ENCODE peak calls at places on chromosomes 2 and 18, in seven cellular contexts. H is stimulated activated naive CD8-positive, alpha-beta T cell treated with anti-CD3 and anti-CD28 coated beads, Interleukin-15, amount 100 ng/mL, for 72 hours; G is GM10248; T is activated CD8-positive, alpha-beta memory T cell treated with anti-CD3 and anti-CD28 coated beads for 48 hours; F is left lobe of liver; J is activated naive CD4-positive, alpha-beta T cell treated with Interleukin-2 at 50 U/mL for 16 hours; W is BJ. Q is an unnamed sample.

GRCh38 chr2:133710613-133711012 is 142.3 kb upstream of the NCKAP5 start:
- DNase-seq in H (no peak), G (no peak), T (no peak), F (no peak), J (no peak), W (peak; percentile 51), Q (no peak)

GRCh38 chr2:6977095-6977777 is 60.0 kb downstream of the RNF144A start:
- DNase-seq in H (no peak), G (no peak), T (no peak), F (no peak), J (no peak), W (no peak), Q (no peak)

GRCh38 chr2:161954103-161954502 is 119.9 kb downstream of the DPP4 start:
- DNase-seq in H (peak; percentile 41), G (no peak), T (no peak), F (no peak), J (no peak), W (no peak), Q (no peak)

GRCh38 chr2:133561045-133561852 is 7.0 kb downstream of the NCKAP5 start:
- DNase-seq in H (no peak), G (peak; percentile 24), T (no peak), F (no peak), J (no peak), W (no peak), Q (no peak)

GRCh38 chr2:28802975-28803429 is 7.6 kb upstream of the SPDYA start:
- DNase-seq in H (no peak), G (no peak), T (no peak), F (no peak), J (no peak), W (no peak), Q (no peak)

GRCh38 chr2:69103495-69103894 is 90.5 kb downstream of the ANTXR1 start:
- DNase-seq in H (no peak), G (no peak), T (no peak), F (no peak), J (no peak), W (no peak), Q (no peak)

GRCh38 chr2:180656455-180656847 is 324.0 kb upstream of the UBE2E3 start:
- DNase-seq in H (no peak), G (no peak), T (no peak), F (no peak), J (no peak), W (no peak), Q (no peak)

GRCh38 chr2:24486628-24487027 is 4.4 kb upstream of the NCOA1 start:
- DNase-seq in H (no peak), G (no peak), T (no peak), F (no peak), J (no peak), W (no peak), Q (no peak)

GRCh38 chr2:236977199-236977883 is 108.3 kb upstream of the COPS8 start:
- DNase-seq in H (no peak), G (no peak), T (no peak), F (peak; percentile 14), J (no peak), W (no peak), Q (no peak)

GRCh38 chr2:176960736-176961135 is 251.9 kb upstream of the HNRNPA3 start:
- DNase-seq in H (no peak), G (no peak), T (no peak), F (no peak), J (no peak), W (no peak), Q (no peak)

GRCh38 chr18:13570856-13571495 is 155.4 kb downstream of the FAM210A start:
- DNase-seq in H (no peak), G (no peak), T (no peak), F (no peak), J (no peak), W (no peak), Q (peak; percentile 45)

GRCh38 chr2:23354554-23354953 is 30.4 kb upstream of the KLHL29 start:
- DNase-seq in H (no peak), G (peak; percentile 61), T (no peak), F (no peak), J (no peak), W (no peak), Q (no peak)

GRCh38 chr2:42792583-42793313 is at the start of gene HAAO:
- DNase-seq in H (peak; percentile 41), G (peak; percentile 69), T (no peak), F (peak; percentile 95), J (no peak), W (no peak), Q (no peak)

GRCh38 chr2:160940699-160941098 is 219.5 kb upstream of the TANK start:
- DNase-seq in H (peak; percentile 11), G (peak; percentile 13), T (no peak), F (no peak), J (no peak), W (no peak), Q (no peak)

GRCh38 chr18:58310517-58310916 is 266.5 kb downstream of the NEDD4L start:
- DNase-seq in H (no peak), G (no peak), T (no peak), F (no peak), J (peak; percentile 48), W (no peak), Q (no peak)

GRCh38 chr18:2425426-2426317 is 145.6 kb downstream of the METTL4 start:
- DNase-seq in H (no peak), G (no peak), T (no peak), F (no peak), J (no peak), W (no peak), Q (no peak)

GRCh38 chr18:5772271-5772670 is 123.1 kb downstream of the TMEM200C start:
- DNase-seq in H (no peak), G (no peak), T (no peak), F (no peak), J (no peak), W (no peak), Q (no peak)

GRCh38 chr2:102291221-102292075 is 19.9 kb upstream of the IL1RL1 start:
- DNase-seq in H (no peak), G (no peak), T (no peak), F (no peak), J (no peak), W (no peak), Q (no peak)

GRCh38 chr2:197952540-197953202 is 148.3 kb downstream of the PLCL1 start:
- DNase-seq in H (peak; percentile 13), G (no peak), T (no peak), F (no peak), J (peak; percentile 27), W (no peak), Q (peak; percentile 59)

Q was measured in T-helper 2 cell treated with Interferon-gamma antibody and Interleukin-4, amounts not matched to agents 5 μg/mL and 100 μg/mL, for 36 hours.